ENCODE peak calls at places on chromosome X, in four cellular contexts. O, L, V and S are unnamed samples.

GRCh38 chrX:38627683-38628082 is 66.3 kb downstream of the TSPAN7 start:
- DNase-seq in L (no peak), O (no peak), V (peak), S (peak)

GRCh38 chrX:21656587-21657317 is 1.4 kb downstream of the KLHL34 start:
- DNase-seq in V (no peak), O (no peak), L (no peak), S (no peak)

GRCh38 chrX:139815771-139816170 is 107.8 kb upstream of the MCF2 start:
- DNase-seq in O (no peak), V (no peak), L (no peak), S (no peak)

GRCh38 chrX:56564182-56564885 is 907 bp downstream of the UBQLN2 start:
- DNase-seq in L (peak), O (peak), V (peak), S (peak)

GRCh38 chrX:50905334-50905733 is 5.2 kb upstream of the BMP15 start:
- DNase-seq in L (no peak), O (no peak), V (no peak), S (no peak)

GRCh38 chrX:71615954-71616353 is 2.4 kb downstream of the CXCR3 start:
- DNase-seq in O (no peak), L (no peak), V (no peak), S (no peak)

GRCh38 chrX:40176979-40177430 is 79.2 kb upstream of the BCOR start:
- DNase-seq in L (peak), O (peak), V (no peak), S (no peak)

GRCh38 chrX:6778547-6779231 is 243.8 kb upstream of the VCX3A start:
- DNase-seq in L (no peak), V (no peak), O (no peak), S (no peak)

GRCh38 chrX:1226249-1226648 is 13.8 kb upstream of the CRLF2 start:
- DNase-seq in L (no peak), V (no peak), O (no peak), S (no peak)

GRCh38 chrX:118254611-118255010 is 91.3 kb upstream of the WDR44 start:
- DNase-seq in O (no peak), L (peak), V (peak), S (peak)

GRCh38 chrX:49162620-49163019 is at the start of gene MAGIX:
- DNase-seq in O (no peak), L (no peak), V (no peak), S (no peak)

GRCh38 chrX:38649674-38650647 is 88.6 kb downstream of the TSPAN7 start:
- DNase-seq in O (peak), L (no peak), V (no peak), S (no peak)

GRCh38 chrX:3939967-3940610 is 226.6 kb upstream of the PRKX start:
- DNase-seq in O (no peak), V (peak), L (no peak), S (peak)

GRCh38 chrX:41110801-41111625 is 25.8 kb downstream of the USP9X start:
- DNase-seq in V (no peak), L (no peak), O (no peak), S (no peak)

GRCh38 chrX:25012793-25013592 is 2.8 kb downstream of the ARX start:
- DNase-seq in O (no peak), V (no peak), L (no peak), S (no peak)

GRCh38 chrX:136271300-136271699 is 20.1 kb upstream of the MAP7D3 start:
- DNase-seq in O (no peak), V (no peak), L (no peak), S (no peak)

GRCh38 chrX:119790977-119791436 is 423 bp downstream of the RPL39 start:
- DNase-seq in V (peak), O (peak), L (no peak), S (peak)

GRCh38 chrX:150058728-150059127 is 120.4 kb upstream of the EOLA2 start:
- DNase-seq in O (no peak), V (no peak), L (no peak), S (no peak)

GRCh38 chrX:119809185-119809666 is 17.8 kb upstream of the RPL39 start:
- DNase-seq in O (no peak), V (no peak), L (no peak), S (peak)

GRCh38 chrX:37912286-37912685 is 64.9 kb upstream of the DYNLT3 start:
- DNase-seq in O (no peak), L (no peak), V (peak), S (no peak)

GRCh38 chrX:54786972-54787371 is 11.1 kb downstream of the ITIH6 start:
- DNase-seq in L (no peak), O (no peak), V (peak), S (no peak)

GRCh38 chrX:134572816-134573682 is 85.2 kb downstream of the PLAC1 start:
- DNase-seq in V (peak), L (no peak), O (no peak), S (peak)

GRCh38 chrX:102085706-102086105 is 39.8 kb upstream of the TCEAL2 start:
- DNase-seq in V (no peak), O (no peak), L (no peak), S (peak)

GRCh38 chrX:56785442-56785841 is 56.4 kb downstream of the NBDY start:
- DNase-seq in O (no peak), L (no peak), V (no peak), S (no peak)

GRCh38 chrX:68930576-68931317 is 101.9 kb downstream of the EFNB1 start:
- DNase-seq in V (peak), L (no peak), O (no peak), S (no peak)

GRCh38 chrX:136646602-136647239 is 1.2 kb upstream of the CD40LG start:
- DNase-seq in O (no peak), V (no peak), L (no peak), S (no peak)

GRCh38 chrX:52574416-52575275 is 57.8 kb upstream of the XAGE1B start:
- DNase-seq in L (peak), O (no peak), V (peak), S (peak)

GRCh38 chrX:135389717-135390116 is 32.0 kb upstream of the SMIM10L2A start:
- DNase-seq in L (no peak), O (no peak), V (peak), S (no peak)

GRCh38 chrX:83186632-83187031 is 321.5 kb upstream of the POU3F4 start:
- DNase-seq in O (no peak), L (no peak), V (no peak), S (no peak)

GRCh38 chrX:13304052-13304451 is 15.8 kb downstream of the ATXN3L start:
- DNase-seq in O (no peak), L (no peak), V (no peak), S (no peak)

GRCh38 chrX:40473460-40474204 is 107.1 kb upstream of the ATP6AP2 start:
- DNase-seq in O (no peak), L (no peak), V (no peak), S (no peak)

GRCh38 chrX:108772549-108772948 is 36.2 kb upstream of the IRS4 start:
- DNase-seq in L (no peak), O (no peak), V (no peak), S (no peak)
- TF ChIP-seq CTCF in L (no peak), O (no peak), V (no peak), S (no peak)

GRCh38 chrX:44904542-44905115 is 31.6 kb downstream of the KDM6A start:
- DNase-seq in O (no peak), V (no peak), L (no peak), S (no peak)
- TF ChIP-seq CTCF in O (no peak), V (no peak), L (no peak), S (peak)

GRCh38 chrX:153460826-153461225 is 9.6 kb downstream of the HAUS7 start:
- DNase-seq in O (peak), V (peak), L (peak), S (no peak)
- TF ChIP-seq CTCF in O (peak), V (peak), L (peak), S (peak)

GRCh38 chrX:18377802-18378201 is 23.3 kb upstream of the SCML2 start:
- DNase-seq in O (no peak), V (no peak), L (peak), S (peak)
- TF ChIP-seq CTCF in O (no peak), V (no peak), L (no peak), S (peak)

GRCh38 chrX:74458738-74459137 is 37.4 kb downstream of the SLC16A2 start:
- DNase-seq in V (peak), L (no peak), O (no peak), S (peak)
- TF ChIP-seq CTCF in V (no peak), L (no peak), O (no peak), S (peak)